ENCODE peak calls at places on chromosomes 3 and 15, in eight cellular contexts. One of them, this sample, is unnamed.

GRCh38 chr3:37586280-37586679 is 275.4 kb upstream of the CTDSPL start:
- DNase-seq in activated CD4-positive, alpha-beta T cell treated with anti-CD3 and anti-CD28 coated beads, Interleukin-2, amount 50 U/mL, for 24 hours: no peak
- DNase-seq in SW 1271: no peak
- DNase-seq in iPS-NIHi11: no peak
- DNase-seq in HFFc6: no peak
- DNase-seq in AG08396: no peak
- DNase-seq in A549: no peak
- DNase-seq in Caki2: no peak
- DNase-seq in this sample: no peak

GRCh38 chr3:7709383-7710082 is 792.1 kb upstream of the LMCD1 start:
- DNase-seq in iPS-NIHi11: no peak
- DNase-seq in AG08396: no peak
- DNase-seq in SW 1271: no peak
- DNase-seq in A549: no peak
- DNase-seq in HFFc6: no peak
- DNase-seq in activated CD4-positive, alpha-beta T cell treated with anti-CD3 and anti-CD28 coated beads, Interleukin-2, amount 50 U/mL, for 24 hours: no peak
- DNase-seq in Caki2: no peak
- DNase-seq in this sample: no peak

GRCh38 chr15:68354923-68355322 is 77.0 kb downstream of the ITGA11 start:
- DNase-seq in A549: peak; percentile 73
- DNase-seq in SW 1271: peak; percentile 46
- DNase-seq in HFFc6: peak; percentile 79
- DNase-seq in Caki2: peak; percentile 60
- DNase-seq in activated CD4-positive, alpha-beta T cell treated with anti-CD3 and anti-CD28 coated beads, Interleukin-2, amount 50 U/mL, for 24 hours: no peak
- DNase-seq in AG08396: peak; percentile 61
- DNase-seq in iPS-NIHi11: no peak
- DNase-seq in this sample: peak; percentile 89

GRCh38 chr3:57627976-57628375 is 30.8 kb upstream of the ARF4 start:
- DNase-seq in iPS-NIHi11: peak; percentile 9
- DNase-seq in SW 1271: no peak
- DNase-seq in A549: no peak
- DNase-seq in HFFc6: no peak
- DNase-seq in Caki2: no peak
- DNase-seq in AG08396: no peak
- DNase-seq in activated CD4-positive, alpha-beta T cell treated with anti-CD3 and anti-CD28 coated beads, Interleukin-2, amount 50 U/mL, for 24 hours: no peak
- DNase-seq in this sample: no peak

GRCh38 chr3:16824085-16824696 is 60.6 kb upstream of the PLCL2 start:
- DNase-seq in activated CD4-positive, alpha-beta T cell treated with anti-CD3 and anti-CD28 coated beads, Interleukin-2, amount 50 U/mL, for 24 hours: peak; percentile 26
- DNase-seq in iPS-NIHi11: no peak
- DNase-seq in HFFc6: no peak
- DNase-seq in Caki2: no peak
- DNase-seq in AG08396: no peak
- DNase-seq in A549: no peak
- DNase-seq in SW 1271: no peak
- DNase-seq in this sample: no peak

GRCh38 chr3:49454457-49454856 is 15.6 kb upstream of the DAG1 start:
- DNase-seq in Caki2: peak; percentile 15
- DNase-seq in HFFc6: no peak
- DNase-seq in A549: peak; percentile 50
- DNase-seq in activated CD4-positive, alpha-beta T cell treated with anti-CD3 and anti-CD28 coated beads, Interleukin-2, amount 50 U/mL, for 24 hours: no peak
- DNase-seq in iPS-NIHi11: peak; percentile 61
- DNase-seq in SW 1271: no peak
- DNase-seq in AG08396: no peak
- DNase-seq in this sample: no peak

GRCh38 chr15:63986751-63987341 is 59.4 kb downstream of the DAPK2 start:
- DNase-seq in AG08396: no peak
- DNase-seq in A549: no peak
- DNase-seq in SW 1271: no peak
- DNase-seq in iPS-NIHi11: no peak
- DNase-seq in HFFc6: no peak
- DNase-seq in activated CD4-positive, alpha-beta T cell treated with anti-CD3 and anti-CD28 coated beads, Interleukin-2, amount 50 U/mL, for 24 hours: no peak
- DNase-seq in Caki2: no peak
- DNase-seq in this sample: no peak

GRCh38 chr15:71806452-71806931 is 3.9 kb upstream of the NR2E3 start:
- DNase-seq in HFFc6: peak; percentile 41
- DNase-seq in SW 1271: no peak
- DNase-seq in AG08396: peak; percentile 49
- DNase-seq in Caki2: peak; percentile 14
- DNase-seq in A549: peak; percentile 49
- DNase-seq in iPS-NIHi11: no peak
- DNase-seq in activated CD4-positive, alpha-beta T cell treated with anti-CD3 and anti-CD28 coated beads, Interleukin-2, amount 50 U/mL, for 24 hours: no peak
- DNase-seq in this sample: peak; percentile 75

GRCh38 chr3:43758826-43759225 is 68.1 kb downstream of the ABHD5 start:
- DNase-seq in iPS-NIHi11: no peak
- DNase-seq in AG08396: no peak
- DNase-seq in A549: no peak
- DNase-seq in SW 1271: no peak
- DNase-seq in Caki2: no peak
- DNase-seq in activated CD4-positive, alpha-beta T cell treated with anti-CD3 and anti-CD28 coated beads, Interleukin-2, amount 50 U/mL, for 24 hours: no peak
- DNase-seq in HFFc6: no peak
- DNase-seq in this sample: no peak

GRCh38 chr3:113063126-113063894 is 72.5 kb downstream of the GTPBP8 start:
- DNase-seq in activated CD4-positive, alpha-beta T cell treated with anti-CD3 and anti-CD28 coated beads, Interleukin-2, amount 50 U/mL, for 24 hours: no peak
- DNase-seq in HFFc6: no peak
- DNase-seq in iPS-NIHi11: no peak
- DNase-seq in AG08396: no peak
- DNase-seq in Caki2: no peak
- DNase-seq in SW 1271: no peak
- DNase-seq in A549: no peak
- DNase-seq in this sample: peak; percentile 25

GRCh38 chr3:158727499-158728377 is 4.5 kb downstream of the RARRES1 start:
- DNase-seq in A549: peak; percentile 79
- DNase-seq in activated CD4-positive, alpha-beta T cell treated with anti-CD3 and anti-CD28 coated beads, Interleukin-2, amount 50 U/mL, for 24 hours: peak; percentile 37
- DNase-seq in AG08396: peak; percentile 75
- DNase-seq in iPS-NIHi11: peak; percentile 76
- DNase-seq in Caki2: peak; percentile 73
- DNase-seq in HFFc6: peak; percentile 63
- DNase-seq in SW 1271: peak; percentile 65
- DNase-seq in this sample: peak; percentile 75

GRCh38 chr15:93028111-93028631 is 60.8 kb downstream of the RGMA start:
- DNase-seq in Caki2: no peak
- DNase-seq in AG08396: no peak
- DNase-seq in SW 1271: no peak
- DNase-seq in activated CD4-positive, alpha-beta T cell treated with anti-CD3 and anti-CD28 coated beads, Interleukin-2, amount 50 U/mL, for 24 hours: no peak
- DNase-seq in iPS-NIHi11: no peak
- DNase-seq in A549: no peak
- DNase-seq in HFFc6: no peak
- DNase-seq in this sample: no peak

GRCh38 chr3:193240436-193240849 is 579 bp upstream of the PLAAT1 start:
- DNase-seq in AG08396: no peak
- DNase-seq in HFFc6: no peak
- DNase-seq in Caki2: no peak
- DNase-seq in SW 1271: peak; percentile 29
- DNase-seq in A549: peak; percentile 3
- DNase-seq in activated CD4-positive, alpha-beta T cell treated with anti-CD3 and anti-CD28 coated beads, Interleukin-2, amount 50 U/mL, for 24 hours: no peak
- DNase-seq in iPS-NIHi11: peak; percentile 38
- DNase-seq in this sample: no peak

GRCh38 chr15:56821721-56822425 is 88.6 kb upstream of the ZNF280D start:
- DNase-seq in Caki2: peak; percentile 31
- DNase-seq in activated CD4-positive, alpha-beta T cell treated with anti-CD3 and anti-CD28 coated beads, Interleukin-2, amount 50 U/mL, for 24 hours: peak; percentile 2
- DNase-seq in AG08396: peak; percentile 63
- DNase-seq in A549: peak; percentile 80
- DNase-seq in HFFc6: peak; percentile 63
- DNase-seq in SW 1271: peak; percentile 30
- DNase-seq in iPS-NIHi11: peak; percentile 71
- DNase-seq in this sample: peak; percentile 56

GRCh38 chr3:50885491-50885890 is 210.8 kb downstream of the DOCK3 start:
- DNase-seq in AG08396: no peak
- DNase-seq in A549: no peak
- DNase-seq in HFFc6: no peak
- DNase-seq in activated CD4-positive, alpha-beta T cell treated with anti-CD3 and anti-CD28 coated beads, Interleukin-2, amount 50 U/mL, for 24 hours: no peak
- DNase-seq in Caki2: no peak
- DNase-seq in iPS-NIHi11: peak; percentile 62
- DNase-seq in SW 1271: no peak
- DNase-seq in this sample: peak; percentile 2

GRCh38 chr3:15579071-15579470 is 22.3 kb downstream of the HACL1 start:
- DNase-seq in SW 1271: no peak
- DNase-seq in activated CD4-positive, alpha-beta T cell treated with anti-CD3 and anti-CD28 coated beads, Interleukin-2, amount 50 U/mL, for 24 hours: no peak
- DNase-seq in iPS-NIHi11: no peak
- DNase-seq in A549: no peak
- DNase-seq in HFFc6: no peak
- DNase-seq in AG08396: no peak
- DNase-seq in Caki2: no peak
- DNase-seq in this sample: peak; percentile 7

GRCh38 chr15:23759964-23760363 is 72.9 kb upstream of the NDN start:
- DNase-seq in AG08396: no peak
- DNase-seq in activated CD4-positive, alpha-beta T cell treated with anti-CD3 and anti-CD28 coated beads, Interleukin-2, amount 50 U/mL, for 24 hours: no peak
- DNase-seq in A549: peak; percentile 8
- DNase-seq in HFFc6: no peak
- DNase-seq in Caki2: no peak
- DNase-seq in iPS-NIHi11: no peak
- DNase-seq in SW 1271: no peak
- DNase-seq in this sample: no peak

GRCh38 chr3:179743913-179744312 is 91.1 kb downstream of the USP13 start:
- DNase-seq in Caki2: no peak
- DNase-seq in AG08396: no peak
- DNase-seq in SW 1271: no peak
- DNase-seq in HFFc6: no peak
- DNase-seq in iPS-NIHi11: no peak
- DNase-seq in A549: no peak
- DNase-seq in activated CD4-positive, alpha-beta T cell treated with anti-CD3 and anti-CD28 coated beads, Interleukin-2, amount 50 U/mL, for 24 hours: no peak
- DNase-seq in this sample: no peak

GRCh38 chr15:64731807-64732151 is 43.6 kb downstream of the RBPMS2 start:
- DNase-seq in iPS-NIHi11: no peak
- DNase-seq in HFFc6: no peak
- DNase-seq in AG08396: no peak
- DNase-seq in Caki2: no peak
- DNase-seq in SW 1271: no peak
- DNase-seq in A549: no peak
- DNase-seq in activated CD4-positive, alpha-beta T cell treated with anti-CD3 and anti-CD28 coated beads, Interleukin-2, amount 50 U/mL, for 24 hours: no peak
- DNase-seq in this sample: no peak

GRCh38 chr3:78633626-78634025 is 1134.2 kb downstream of the ROBO1 start:
- DNase-seq in activated CD4-positive, alpha-beta T cell treated with anti-CD3 and anti-CD28 coated beads, Interleukin-2, amount 50 U/mL, for 24 hours: no peak
- DNase-seq in iPS-NIHi11: no peak
- DNase-seq in AG08396: peak; percentile 3
- DNase-seq in Caki2: peak; percentile 71
- DNase-seq in HFFc6: no peak
- DNase-seq in A549: no peak
- DNase-seq in SW 1271: no peak
- DNase-seq in this sample: no peak

GRCh38 chr3:184765730-184766074 is 46.3 kb upstream of the VPS8 start:
- DNase-seq in A549: no peak
- DNase-seq in AG08396: no peak
- DNase-seq in SW 1271: no peak
- DNase-seq in HFFc6: no peak
- DNase-seq in iPS-NIHi11: no peak
- DNase-seq in activated CD4-positive, alpha-beta T cell treated with anti-CD3 and anti-CD28 coated beads, Interleukin-2, amount 50 U/mL, for 24 hours: no peak
- DNase-seq in Caki2: no peak
- DNase-seq in this sample: peak; percentile 13

GRCh38 chr3:43531835-43532234 is 90.0 kb downstream of the ANO10 start:
- DNase-seq in Caki2: peak; percentile 56
- DNase-seq in A549: peak; percentile 60
- DNase-seq in SW 1271: no peak
- DNase-seq in activated CD4-positive, alpha-beta T cell treated with anti-CD3 and anti-CD28 coated beads, Interleukin-2, amount 50 U/mL, for 24 hours: no peak
- DNase-seq in HFFc6: peak; percentile 85
- DNase-seq in iPS-NIHi11: no peak
- DNase-seq in AG08396: peak; percentile 41
- DNase-seq in this sample: peak; percentile 67

GRCh38 chr3:32226875-32227500 is 11.5 kb upstream of the CMTM8 start:
- DNase-seq in AG08396: no peak
- DNase-seq in A549: peak; percentile 22
- DNase-seq in HFFc6: peak; percentile 49
- DNase-seq in activated CD4-positive, alpha-beta T cell treated with anti-CD3 and anti-CD28 coated beads, Interleukin-2, amount 50 U/mL, for 24 hours: no peak
- DNase-seq in iPS-NIHi11: no peak
- DNase-seq in SW 1271: no peak
- DNase-seq in Caki2: no peak
- DNase-seq in this sample: peak; percentile 74

GRCh38 chr3:38646630-38647029 is 2.9 kb downstream of the SCN5A start:
- DNase-seq in activated CD4-positive, alpha-beta T cell treated with anti-CD3 and anti-CD28 coated beads, Interleukin-2, amount 50 U/mL, for 24 hours: no peak
- DNase-seq in A549: peak; percentile 77
- DNase-seq in Caki2: no peak
- DNase-seq in SW 1271: peak; percentile 17
- DNase-seq in iPS-NIHi11: peak; percentile 63
- DNase-seq in HFFc6: no peak
- DNase-seq in AG08396: no peak
- DNase-seq in this sample: peak; percentile 44

GRCh38 chr15:60932051-60932915 is 296.8 kb downstream of the RORA start:
- DNase-seq in AG08396: peak; percentile 49
- DNase-seq in A549: peak; percentile 58
- DNase-seq in HFFc6: peak; percentile 48
- DNase-seq in iPS-NIHi11: no peak
- DNase-seq in SW 1271: no peak
- DNase-seq in Caki2: peak; percentile 12
- DNase-seq in activated CD4-positive, alpha-beta T cell treated with anti-CD3 and anti-CD28 coated beads, Interleukin-2, amount 50 U/mL, for 24 hours: peak; percentile 51
- DNase-seq in this sample: peak; percentile 38

GRCh38 chr3:19645093-19645492 is 288.9 kb downstream of the EFHB start:
- DNase-seq in Caki2: peak; percentile 10
- DNase-seq in iPS-NIHi11: no peak
- DNase-seq in HFFc6: no peak
- DNase-seq in A549: no peak
- DNase-seq in SW 1271: no peak
- DNase-seq in AG08396: no peak
- DNase-seq in activated CD4-positive, alpha-beta T cell treated with anti-CD3 and anti-CD28 coated beads, Interleukin-2, amount 50 U/mL, for 24 hours: no peak
- DNase-seq in this sample: peak; percentile 0

GRCh38 chr15:20357139-20358065 is 184.2 kb downstream of the GOLGA6L6 start:
- DNase-seq in AG08396: no peak
- DNase-seq in activated CD4-positive, alpha-beta T cell treated with anti-CD3 and anti-CD28 coated beads, Interleukin-2, amount 50 U/mL, for 24 hours: no peak
- DNase-seq in HFFc6: no peak
- DNase-seq in iPS-NIHi11: no peak
- DNase-seq in SW 1271: no peak
- DNase-seq in A549: peak; percentile 24
- DNase-seq in Caki2: no peak
- DNase-seq in this sample: no peak

GRCh38 chr3:165464736-165465135 is 268.6 kb upstream of the SLITRK3 start:
- DNase-seq in HFFc6: no peak
- DNase-seq in A549: peak; percentile 17
- DNase-seq in iPS-NIHi11: no peak
- DNase-seq in Caki2: peak; percentile 48
- DNase-seq in AG08396: peak; percentile 16
- DNase-seq in SW 1271: no peak
- DNase-seq in activated CD4-positive, alpha-beta T cell treated with anti-CD3 and anti-CD28 coated beads, Interleukin-2, amount 50 U/mL, for 24 hours: no peak
- DNase-seq in this sample: no peak

GRCh38 chr3:194688207-194688711 is 2.6 kb downstream of the FAM43A start:
- DNase-seq in activated CD4-positive, alpha-beta T cell treated with anti-CD3 and anti-CD28 coated beads, Interleukin-2, amount 50 U/mL, for 24 hours: no peak
- DNase-seq in A549: no peak
- DNase-seq in iPS-NIHi11: peak; percentile 64
- DNase-seq in Caki2: no peak
- DNase-seq in AG08396: peak; percentile 50
- DNase-seq in SW 1271: peak; percentile 19
- DNase-seq in HFFc6: no peak
- DNase-seq in this sample: peak; percentile 18

GRCh38 chr3:99250821-99251355 is 349.4 kb upstream of the DCBLD2 start:
- DNase-seq in HFFc6: no peak
- DNase-seq in AG08396: no peak
- DNase-seq in Caki2: no peak
- DNase-seq in SW 1271: no peak
- DNase-seq in iPS-NIHi11: no peak
- DNase-seq in activated CD4-positive, alpha-beta T cell treated with anti-CD3 and anti-CD28 coated beads, Interleukin-2, amount 50 U/mL, for 24 hours: no peak
- DNase-seq in A549: no peak
- DNase-seq in this sample: peak; percentile 34

GRCh38 chr3:97991278-97991652 is 19.0 kb upstream of the RIOX2 start:
- DNase-seq in activated CD4-positive, alpha-beta T cell treated with anti-CD3 and anti-CD28 coated beads, Interleukin-2, amount 50 U/mL, for 24 hours: no peak
- DNase-seq in A549: no peak
- DNase-seq in iPS-NIHi11: no peak
- DNase-seq in AG08396: no peak
- DNase-seq in SW 1271: no peak
- DNase-seq in Caki2: no peak
- DNase-seq in HFFc6: no peak
- DNase-seq in this sample: no peak